ENCODE peak calls at places on chromosome 14, in nine cellular contexts. K is cardiac muscle cell, C is PC-3, A is heart right ventricle, S is tibial artery, G is psoas muscle, B is right atrium auricular region, M is gastrocnemius medialis, Y is AG04450. T is an unnamed sample.

GRCh38 chr14:94827711-94828505 is 58.0 kb upstream of the GSC start:
- DNase-seq in K (no peak), C (no peak), A (peak; percentile 27), S (peak; percentile 37), G (peak; percentile 27), B (no peak), M (no peak), Y (no peak), T (peak; percentile 81)

GRCh38 chr14:56065621-56066295 is 52.5 kb upstream of the PELI2 start:
- DNase-seq in K (no peak), C (no peak), A (no peak), S (no peak), G (no peak), B (no peak), M (no peak), Y (no peak), T (no peak)

GRCh38 chr14:74737753-74738325 is 24.9 kb downstream of the FCF1 start:
- DNase-seq in K (no peak), C (no peak), A (no peak), S (no peak), G (no peak), B (no peak), M (no peak), Y (no peak), T (no peak)

GRCh38 chr14:72792051-72792788 is 101.7 kb downstream of the DPF3 start:
- DNase-seq in K (peak; percentile 73), C (no peak), A (peak; percentile 68), S (peak; percentile 62), G (peak; percentile 53), B (no peak), M (peak; percentile 78), Y (no peak), T (no peak)

GRCh38 chr14:35254736-35255135 is 37.4 kb upstream of the PSMA6 start:
- DNase-seq in K (no peak), C (no peak), A (no peak), S (no peak), G (no peak), B (no peak), M (no peak), Y (no peak), T (no peak)

GRCh38 chr14:23624830-23625404 is 11.2 kb upstream of the DHRS2 start:
- DNase-seq in K (no peak), C (no peak), A (no peak), S (no peak), G (no peak), B (no peak), M (no peak), Y (no peak), T (no peak)

GRCh38 chr14:84490081-84490480 is 1039.9 kb upstream of the FLRT2 start:
- DNase-seq in K (no peak), C (no peak), A (no peak), S (no peak), G (no peak), B (no peak), M (no peak), Y (no peak), T (no peak)

GRCh38 chr14:28254768-28255167 is 511.8 kb upstream of the FOXG1 start:
- DNase-seq in K (no peak), C (no peak), A (no peak), S (no peak), G (no peak), B (no peak), M (no peak), Y (no peak), T (no peak)

GRCh38 chr14:34330846-34331245 is 131.2 kb downstream of the SPTSSA start:
- DNase-seq in K (no peak), C (no peak), A (no peak), S (no peak), G (no peak), B (no peak), M (no peak), Y (no peak), T (no peak)

GRCh38 chr14:78086342-78086741 is 83.8 kb upstream of the NRXN3 start:
- DNase-seq in K (no peak), C (no peak), A (no peak), S (no peak), G (no peak), B (no peak), M (no peak), Y (no peak), T (no peak)

GRCh38 chr14:51368721-51369163 is 128.7 kb downstream of the TMX1 start:
- DNase-seq in K (no peak), C (no peak), A (no peak), S (no peak), G (no peak), B (no peak), M (no peak), Y (peak; percentile 46), T (no peak)

GRCh38 chr14:44352212-44352611 is 154.9 kb downstream of the FSCB start:
- DNase-seq in K (no peak), C (no peak), A (no peak), S (no peak), G (no peak), B (no peak), M (no peak), Y (no peak), T (no peak)

GRCh38 chr14:26123459-26123858 is 474.4 kb downstream of the NOVA1 start:
- DNase-seq in K (no peak), C (no peak), A (no peak), S (no peak), G (no peak), B (no peak), M (no peak), Y (no peak), T (no peak)
- H3K27ac ChIP-seq in K (no peak overlapping the region), C (no peak overlapping the region), A (no peak overlapping the region), S (no peak overlapping the region), G (no peak overlapping the region), B (no peak overlapping the region), M (no peak overlapping the region), Y (no peak overlapping the region), T (no peak overlapping the region)

GRCh38 chr14:102935756-102936155 is 13.3 kb downstream of the AMN start:
- DNase-seq in K (no peak), C (no peak), A (no peak), S (no peak), G (no peak), B (no peak), M (no peak), Y (no peak), T (no peak)

GRCh38 chr14:102939329-102939728 is 16.9 kb downstream of the AMN start:
- DNase-seq in K (no peak), C (no peak), A (no peak), S (no peak), G (no peak), B (no peak), M (no peak), Y (no peak), T (no peak)

GRCh38 chr14:102939820-102940561 is 17.5 kb downstream of the AMN start:
- DNase-seq in K (no peak), C (no peak), A (no peak), S (no peak), G (no peak), B (no peak), M (no peak), Y (no peak), T (no peak)

GRCh38 chr14:102938191-102938590 is 15.7 kb downstream of the AMN start:
- DNase-seq in K (no peak), C (no peak), A (no peak), S (no peak), G (no peak), B (no peak), M (no peak), Y (no peak), T (no peak)

GRCh38 chr14:102937331-102938175 is 15.1 kb downstream of the AMN start:
- DNase-seq in K (no peak), C (no peak), A (no peak), S (no peak), G (no peak), B (no peak), M (no peak), Y (no peak), T (no peak)
- TF ChIP-seq CTCF in K (no peak), C (no peak), A (no peak), S (no peak), G (no peak), B (no peak), M (no peak), Y (no peak), T (no peak)

GRCh38 chr14:100028990-100029677 is 36.1 kb upstream of the EVL start:
- DNase-seq in K (no peak), C (peak; percentile 21), A (no peak), S (no peak), G (no peak), B (no peak), M (no peak), Y (no peak), T (no peak)

GRCh38 chr14:100032749-100033148 is 32.5 kb upstream of the EVL start:
- DNase-seq in K (no peak), C (no peak), A (no peak), S (no peak), G (no peak), B (no peak), M (no peak), Y (no peak), T (no peak)

GRCh38 chr14:100030441-100031153 is 34.6 kb upstream of the EVL start:
- DNase-seq in K (no peak), C (peak; percentile 75), A (no peak), S (no peak), G (no peak), B (no peak), M (no peak), Y (peak; percentile 74), T (no peak)

GRCh38 chr14:100033347-100034052 is 31.7 kb upstream of the EVL start:
- DNase-seq in K (no peak), C (peak; percentile 24), A (no peak), S (no peak), G (no peak), B (no peak), M (no peak), Y (no peak), T (no peak)

GRCh38 chr14:100031506-100032281 is 33.5 kb upstream of the EVL start:
- DNase-seq in K (no peak), C (peak; percentile 98), A (no peak), S (peak; percentile 70), G (peak; percentile 28), B (peak; percentile 82), M (peak; percentile 40), Y (peak; percentile 95), T (no peak)
- H3K27ac ChIP-seq in K (no peak overlapping the region), C (peak overlapping the region; percentile 94), A (no peak overlapping the region), S (peak overlapping the region; percentile 57), G (peak overlapping the region; percentile 38), B (peak overlapping the region; percentile 23), M (peak overlapping the region; percentile 29), Y (peak overlapping the region; percentile 99), T (peak overlapping the region; percentile 82)

DNA sequence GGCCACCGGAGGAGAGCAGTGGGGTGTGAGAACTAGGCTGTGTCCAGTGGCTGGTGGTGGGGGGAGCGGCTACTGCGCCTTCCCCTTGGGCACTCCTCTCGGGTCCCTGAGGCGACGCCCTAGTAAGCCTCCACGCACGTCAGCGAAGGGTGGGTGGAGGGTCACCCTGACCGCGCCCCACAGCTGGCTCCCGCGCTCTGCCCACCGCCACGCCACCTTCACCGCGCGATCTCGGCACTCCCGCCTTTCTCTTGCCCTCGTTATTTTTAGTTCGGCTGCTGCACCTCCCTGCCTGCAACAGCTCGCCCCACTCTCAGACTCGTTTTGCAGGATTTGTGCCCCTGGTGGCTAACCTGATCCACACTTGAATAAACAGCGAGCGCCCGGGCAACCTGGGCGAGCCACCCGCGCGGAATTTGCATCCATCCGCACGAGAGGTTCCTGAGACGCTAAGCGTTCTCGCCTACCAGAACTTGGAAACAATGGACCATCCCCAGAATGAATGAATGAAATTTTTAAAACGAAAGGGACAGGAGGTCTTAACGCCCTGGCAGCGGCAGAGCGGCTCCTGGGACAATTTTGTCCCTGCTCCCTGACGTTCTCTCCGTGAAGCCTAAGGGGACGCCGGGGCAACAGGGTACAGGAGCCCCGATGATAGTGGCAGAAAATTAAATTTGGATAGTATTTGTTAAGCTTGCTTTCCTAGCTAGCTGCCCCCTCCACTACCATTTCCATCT is 7.0 kb upstream of the BMP4 start:
- DNase-seq in K (peak; percentile 65), C (peak; percentile 63), A (peak; percentile 27), S (peak; percentile 55), G (peak; percentile 35), B (peak; percentile 77), M (no peak), Y (no peak), T (peak; percentile 73)
- TF ChIP-seq CTCF in K (peak; percentile 47), C (peak; percentile 63), A (peak; percentile 43), S (peak; percentile 46), G (peak; percentile 16), B (peak; percentile 47), M (no peak), Y (peak; percentile 21), T (peak; percentile 23)

T was measured in breast epithelium.